ENCODE peak calls at places on chromosomes 12 and 14, in six cellular contexts. One of them, this sample, is unnamed.

GRCh38 chr12:93441111-93441616 is 583 bp downstream of the UBE2N start:
- DNase-seq in esophagus squamous epithelium: no peak
- DNase-seq in A549: peak; percentile 23
- DNase-seq in sigmoid colon: no peak
- DNase-seq in HCT116: no peak
- DNase-seq in HepG2: no peak
- DNase-seq in this sample: peak; percentile 92

GRCh38 chr14:77197988-77198387 is 16.4 kb downstream of the TMEM63C start:
- DNase-seq in esophagus squamous epithelium: no peak
- DNase-seq in A549: no peak
- DNase-seq in sigmoid colon: peak; percentile 50
- DNase-seq in HCT116: no peak
- DNase-seq in HepG2: no peak
- DNase-seq in this sample: peak; percentile 44

GRCh38 chr12:80189241-80189640 is 89.9 kb downstream of the OTOGL start:
- DNase-seq in esophagus squamous epithelium: no peak
- DNase-seq in A549: no peak
- DNase-seq in sigmoid colon: no peak
- DNase-seq in HCT116: no peak
- DNase-seq in HepG2: no peak
- DNase-seq in this sample: no peak

GRCh38 chr14:63854330-63854729 is 1.5 kb downstream of the SYNE2 start:
- DNase-seq in esophagus squamous epithelium: no peak
- DNase-seq in A549: no peak
- DNase-seq in sigmoid colon: no peak
- DNase-seq in HCT116: no peak
- DNase-seq in HepG2: no peak
- DNase-seq in this sample: no peak

GRCh38 chr12:6535960-6536847 is 1.9 kb downstream of the GAPDH start:
- DNase-seq in esophagus squamous epithelium: no peak
- DNase-seq in A549: no peak
- DNase-seq in sigmoid colon: peak; percentile 63
- DNase-seq in HCT116: no peak
- DNase-seq in HepG2: peak; percentile 23
- DNase-seq in this sample: no peak

GRCh38 chr12:121518656-121519055 is 62.2 kb downstream of the KDM2B start:
- DNase-seq in esophagus squamous epithelium: no peak
- DNase-seq in A549: no peak
- DNase-seq in sigmoid colon: no peak
- DNase-seq in HCT116: no peak
- DNase-seq in HepG2: no peak
- DNase-seq in this sample: no peak

GRCh38 chr14:55536208-55536708 is 43.7 kb upstream of the KTN1 start:
- DNase-seq in esophagus squamous epithelium: no peak
- DNase-seq in A549: no peak
- DNase-seq in sigmoid colon: no peak
- DNase-seq in HCT116: no peak
- DNase-seq in HepG2: no peak
- DNase-seq in this sample: no peak

GRCh38 chr12:131085816-131086591 is 132.3 kb downstream of the ADGRD1 start:
- DNase-seq in esophagus squamous epithelium: no peak
- DNase-seq in A549: no peak
- DNase-seq in sigmoid colon: peak; percentile 62
- DNase-seq in HCT116: no peak
- DNase-seq in HepG2: no peak
- DNase-seq in this sample: peak; percentile 60

GRCh38 chr14:60095781-60096450 is 4.2 kb downstream of the PCNX4 start:
- DNase-seq in esophagus squamous epithelium: no peak
- DNase-seq in A549: no peak
- DNase-seq in sigmoid colon: no peak
- DNase-seq in HCT116: no peak
- DNase-seq in HepG2: no peak
- DNase-seq in this sample: no peak

GRCh38 chr12:1890810-1891209 is 27.6 kb downstream of the CACNA2D4 start:
- DNase-seq in esophagus squamous epithelium: no peak
- DNase-seq in A549: no peak
- DNase-seq in sigmoid colon: no peak
- DNase-seq in HCT116: no peak
- DNase-seq in HepG2: no peak
- DNase-seq in this sample: no peak

GRCh38 chr14:74160763-74161162 is 76.0 kb downstream of the LIN52 start:
- DNase-seq in esophagus squamous epithelium: no peak
- DNase-seq in A549: no peak
- DNase-seq in sigmoid colon: no peak
- DNase-seq in HCT116: no peak
- DNase-seq in HepG2: no peak
- DNase-seq in this sample: no peak

GRCh38 chr12:67068773-67069450 is 200.2 kb upstream of the CAND1 start:
- DNase-seq in esophagus squamous epithelium: no peak
- DNase-seq in A549: peak; percentile 67
- DNase-seq in sigmoid colon: peak; percentile 72
- DNase-seq in HCT116: no peak
- DNase-seq in HepG2: peak; percentile 3
- DNase-seq in this sample: peak; percentile 76

GRCh38 chr14:94175403-94176146 is 1.5 kb downstream of the PPP4R4 start:
- DNase-seq in esophagus squamous epithelium: no peak
- DNase-seq in A549: no peak
- DNase-seq in sigmoid colon: no peak
- DNase-seq in HCT116: no peak
- DNase-seq in HepG2: no peak
- DNase-seq in this sample: no peak

GRCh38 chr12:119158004-119158776 is 20.5 kb upstream of the HSPB8 start:
- DNase-seq in esophagus squamous epithelium: no peak
- DNase-seq in A549: no peak
- DNase-seq in sigmoid colon: no peak
- DNase-seq in HCT116: no peak
- DNase-seq in HepG2: no peak
- DNase-seq in this sample: no peak

GRCh38 chr14:91376547-91377477 is 40.8 kb downstream of the CCDC88C start:
- DNase-seq in esophagus squamous epithelium: no peak
- DNase-seq in A549: no peak
- DNase-seq in sigmoid colon: no peak
- DNase-seq in HCT116: no peak
- DNase-seq in HepG2: no peak
- DNase-seq in this sample: no peak

GRCh38 chr12:13162904-13163303 is 33.6 kb upstream of the EMP1 start:
- DNase-seq in esophagus squamous epithelium: no peak
- DNase-seq in A549: no peak
- DNase-seq in sigmoid colon: no peak
- DNase-seq in HCT116: no peak
- DNase-seq in HepG2: no peak
- DNase-seq in this sample: no peak

GRCh38 chr12:107027304-107028053 is 40.5 kb upstream of the MTERF2 start:
- DNase-seq in esophagus squamous epithelium: no peak
- DNase-seq in A549: peak; percentile 87
- DNase-seq in sigmoid colon: no peak
- DNase-seq in HCT116: peak; percentile 52
- DNase-seq in HepG2: peak; percentile 66
- DNase-seq in this sample: no peak
- TF ChIP-seq POLR2A in esophagus squamous epithelium: no peak
- TF ChIP-seq POLR2A in A549: no peak
- TF ChIP-seq POLR2A in sigmoid colon: no peak
- TF ChIP-seq POLR2A in HCT116: no peak
- TF ChIP-seq POLR2A in HepG2: no peak
- TF ChIP-seq POLR2A in this sample: no peak

DNA sequence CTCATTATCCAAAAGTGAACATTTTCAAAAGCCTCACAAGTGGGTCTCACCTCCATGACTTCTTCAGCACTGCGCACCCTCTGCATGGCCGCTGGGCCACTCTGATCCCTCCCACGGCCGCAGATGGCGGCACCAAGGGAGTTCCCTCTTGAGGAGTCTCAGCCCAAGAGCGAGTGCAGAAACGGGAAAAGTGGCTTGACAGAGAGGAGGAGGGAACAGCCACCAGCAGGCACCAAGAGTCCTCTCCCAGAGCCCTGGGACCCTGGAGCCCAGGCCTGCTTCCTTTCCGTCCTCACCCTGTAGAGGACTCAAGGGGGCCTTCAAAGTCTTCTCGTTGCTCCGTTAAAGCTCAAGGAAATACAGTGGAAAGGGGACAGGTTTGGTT is 230.2 kb upstream of the DIO3 start:
- DNase-seq in esophagus squamous epithelium: no peak
- DNase-seq in A549: no peak
- DNase-seq in sigmoid colon: no peak
- DNase-seq in HCT116: no peak
- DNase-seq in HepG2: no peak
- DNase-seq in this sample: no peak
- H3K27ac ChIP-seq in esophagus squamous epithelium: no peak overlapping the region
- H3K27ac ChIP-seq in A549: no peak overlapping the region
- H3K27ac ChIP-seq in sigmoid colon: no peak overlapping the region
- H3K27ac ChIP-seq in HCT116: no peak overlapping the region
- H3K27ac ChIP-seq in HepG2: no peak overlapping the region
- H3K27ac ChIP-seq in this sample: no peak overlapping the region

GRCh38 chr12:52032431-52032796 is 18.8 kb upstream of the NR4A1 start:
- DNase-seq in esophagus squamous epithelium: no peak
- DNase-seq in A549: no peak
- DNase-seq in sigmoid colon: peak; percentile 98
- DNase-seq in HCT116: no peak
- DNase-seq in HepG2: no peak
- DNase-seq in this sample: no peak
- TF ChIP-seq POLR2A in esophagus squamous epithelium: no peak
- TF ChIP-seq POLR2A in A549: no peak
- TF ChIP-seq POLR2A in sigmoid colon: no peak
- TF ChIP-seq POLR2A in HCT116: no peak
- TF ChIP-seq POLR2A in HepG2: no peak
- TF ChIP-seq POLR2A in this sample: no peak

DNA sequence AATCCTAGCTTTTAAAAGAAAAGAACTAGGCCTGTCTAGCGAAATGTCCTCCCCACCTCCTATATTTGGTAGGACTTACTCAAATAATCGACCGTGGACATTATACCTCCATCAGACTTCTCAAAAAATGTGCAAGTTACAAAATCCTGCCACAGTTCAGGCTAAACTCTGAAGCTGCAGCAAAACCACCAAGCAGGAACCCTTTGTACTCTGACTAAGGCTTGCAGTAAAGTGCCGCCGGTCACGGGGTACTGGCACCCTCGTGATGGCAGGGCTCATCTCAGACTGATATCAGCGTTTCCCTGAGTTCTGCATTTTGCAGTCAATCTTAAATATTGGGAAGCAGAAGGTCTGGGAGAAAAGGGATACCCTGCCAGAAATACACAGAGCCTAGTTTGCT is 17.1 kb downstream of the SLC11A2 start:
- DNase-seq in esophagus squamous epithelium: no peak
- DNase-seq in A549: no peak
- DNase-seq in sigmoid colon: peak; percentile 83
- DNase-seq in HCT116: no peak
- DNase-seq in HepG2: no peak
- DNase-seq in this sample: peak; percentile 88
- H3K27ac ChIP-seq in esophagus squamous epithelium: peak overlapping the region; percentile 51
- H3K27ac ChIP-seq in A549: no peak overlapping the region
- H3K27ac ChIP-seq in sigmoid colon: peak overlapping the region; percentile 25
- H3K27ac ChIP-seq in HCT116: no peak overlapping the region
- H3K27ac ChIP-seq in HepG2: no peak overlapping the region
- H3K27ac ChIP-seq in this sample: peak overlapping the region; percentile 76

DNA sequence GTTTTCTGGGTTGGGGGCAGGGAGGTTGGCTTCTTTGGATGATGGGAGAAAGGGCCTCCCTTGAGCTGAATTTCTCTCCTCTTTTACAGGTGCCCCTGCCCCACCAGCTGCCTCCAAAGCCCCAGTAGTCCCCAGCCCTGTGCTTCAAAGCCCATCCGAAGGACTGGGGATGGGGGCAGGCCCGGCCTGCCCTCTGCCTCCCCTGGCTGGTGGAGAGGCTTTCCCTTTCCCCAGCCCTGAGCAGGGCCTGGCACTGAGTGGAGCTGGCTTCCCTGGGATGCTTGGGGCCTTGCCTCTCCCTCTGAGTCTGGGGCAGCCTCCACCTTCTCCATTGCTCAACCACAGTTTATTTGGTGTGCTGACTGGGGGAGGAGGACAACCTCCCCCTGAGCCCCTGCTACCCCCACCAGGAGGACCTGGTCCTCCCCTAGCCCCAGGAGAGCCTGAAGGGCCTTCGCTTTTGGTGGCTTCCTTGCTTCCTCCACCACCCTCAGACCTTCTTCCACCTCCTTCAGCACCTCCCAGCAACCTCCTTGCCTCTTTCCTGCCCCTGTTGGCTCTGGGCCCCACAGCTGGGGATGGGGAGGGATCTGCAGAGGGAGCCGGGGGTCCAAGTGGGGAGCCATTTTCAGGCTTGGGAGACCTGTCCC is 4.0 kb downstream of the MBD6 start:
- DNase-seq in esophagus squamous epithelium: no peak
- DNase-seq in A549: no peak
- DNase-seq in sigmoid colon: no peak
- DNase-seq in HCT116: no peak
- DNase-seq in HepG2: no peak
- DNase-seq in this sample: no peak
- TF ChIP-seq POLR2A in esophagus squamous epithelium: no peak
- TF ChIP-seq POLR2A in A549: no peak
- TF ChIP-seq POLR2A in sigmoid colon: no peak
- TF ChIP-seq POLR2A in HCT116: no peak
- TF ChIP-seq POLR2A in HepG2: peak; percentile 1
- TF ChIP-seq POLR2A in this sample: no peak

DNA sequence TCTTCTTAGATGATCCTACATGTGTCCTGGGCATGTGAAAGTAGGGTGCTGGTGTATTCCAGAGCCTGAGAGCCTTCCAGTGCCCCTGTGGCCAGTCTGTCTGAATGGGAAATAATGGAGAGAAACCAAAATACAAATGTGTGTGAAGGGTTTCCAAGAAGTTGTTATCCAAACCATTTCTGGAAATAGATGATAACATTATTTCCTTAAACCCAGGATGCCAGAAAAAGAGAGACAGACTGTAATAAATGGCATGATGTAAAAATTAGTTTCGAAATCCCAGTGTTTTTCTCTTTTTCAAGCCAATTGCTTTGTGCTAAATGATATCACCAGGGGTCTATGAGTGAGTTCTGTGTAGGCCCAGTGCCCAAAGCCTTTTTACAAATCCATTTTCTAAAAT is 175.3 kb downstream of the PHLDA1 start:
- DNase-seq in esophagus squamous epithelium: no peak
- DNase-seq in A549: no peak
- DNase-seq in sigmoid colon: no peak
- DNase-seq in HCT116: no peak
- DNase-seq in HepG2: no peak
- DNase-seq in this sample: no peak
- H3K27ac ChIP-seq in esophagus squamous epithelium: no peak overlapping the region
- H3K27ac ChIP-seq in A549: no peak overlapping the region
- H3K27ac ChIP-seq in sigmoid colon: no peak overlapping the region
- H3K27ac ChIP-seq in HCT116: no peak overlapping the region
- H3K27ac ChIP-seq in HepG2: no peak overlapping the region
- H3K27ac ChIP-seq in this sample: no peak overlapping the region

GRCh38 chr12:100476013-100476751 is 2.5 kb downstream of the NR1H4 start:
- DNase-seq in esophagus squamous epithelium: no peak
- DNase-seq in A549: no peak
- DNase-seq in sigmoid colon: no peak
- DNase-seq in HCT116: no peak
- DNase-seq in HepG2: peak; percentile 78
- DNase-seq in this sample: no peak
- TF ChIP-seq POLR2A in esophagus squamous epithelium: no peak
- TF ChIP-seq POLR2A in A549: no peak
- TF ChIP-seq POLR2A in sigmoid colon: no peak
- TF ChIP-seq POLR2A in HCT116: no peak
- TF ChIP-seq POLR2A in HepG2: peak; percentile 49
- TF ChIP-seq POLR2A in this sample: no peak

This sample was measured in spleen.